ENCODE peak calls at places on chromosomes 11 and 22, in nine cellular contexts. U is HCT116; I is cardiac muscle cell; W is substantia nigra; Q is stimulated activated naive CD4-positive, alpha-beta T cell; D is body of pancreas; G is activated CD4-positive, alpha-beta T cell treated with anti-CD3 and anti-CD28 coated beads for 24 hours; R is gastrocnemius medialis; Y is GM12864. M is an unnamed sample.

GRCh38 chr11:117200813-117201515 is 1.8 kb downstream of the TAGLN start:
- DNase-seq in U (no peak), I (no peak), W (no peak), Q (no peak), D (no peak), G (no peak), R (no peak), Y (no peak), M (no peak)

GRCh38 chr11:77109236-77110019 is 6.8 kb downstream of the OMP start:
- DNase-seq in U (no peak), I (no peak), W (no peak), Q (no peak), D (no peak), G (no peak), R (no peak), Y (no peak), M (no peak)

GRCh38 chr11:134592391-134592990 is 180.4 kb upstream of the B3GAT1 start:
- DNase-seq in U (peak), I (peak), W (no peak), Q (peak), D (no peak), G (peak), R (no peak), Y (peak), M (peak)

GRCh38 chr11:123166095-123166559 is 28.9 kb downstream of the CLMP start:
- DNase-seq in U (no peak), I (peak), W (no peak), Q (no peak), D (peak), G (no peak), R (no peak), Y (no peak), M (peak)

GRCh38 chr11:94884322-94884721 is 89.0 kb downstream of the CWC15 start:
- DNase-seq in U (no peak), I (no peak), W (no peak), Q (no peak), D (no peak), G (no peak), R (no peak), Y (no peak), M (no peak)

GRCh38 chr11:122706689-122707088 is 51.2 kb downstream of the UBASH3B start:
- DNase-seq in U (no peak), I (no peak), W (no peak), Q (no peak), D (no peak), G (no peak), R (no peak), Y (no peak), M (no peak)

GRCh38 chr11:3920148-3920852 is 64.8 kb downstream of the STIM1 start:
- DNase-seq in U (peak), I (no peak), W (no peak), Q (no peak), D (no peak), G (peak), R (peak), Y (peak), M (no peak)

GRCh38 chr11:125517116-125517804 is 21.2 kb upstream of the FEZ1 start:
- DNase-seq in U (no peak), I (peak), W (no peak), Q (no peak), D (no peak), G (no peak), R (no peak), Y (no peak), M (no peak)

GRCh38 chr22:23718371-23719165 is 27.8 kb downstream of the RGL4 start:
- DNase-seq in U (no peak), I (no peak), W (no peak), Q (no peak), D (no peak), G (no peak), R (no peak), Y (no peak), M (no peak)

GRCh38 chr11:111162306-111162705 is 83.2 kb upstream of the POU2AF2 start:
- DNase-seq in U (no peak), I (no peak), W (no peak), Q (no peak), D (no peak), G (no peak), R (no peak), Y (no peak), M (no peak)

GRCh38 chr11:77124488-77124887 is 3.6 kb upstream of the MYO7A start:
- DNase-seq in U (no peak), I (no peak), W (no peak), Q (no peak), D (no peak), G (no peak), R (no peak), Y (no peak), M (no peak)

GRCh38 chr22:21947040-21948014 is 5.3 kb downstream of the PPM1F start:
- DNase-seq in U (no peak), I (peak), W (no peak), Q (no peak), D (no peak), G (no peak), R (no peak), Y (no peak), M (no peak)

GRCh38 chr11:96238563-96239166 is 104.3 kb downstream of the MAML2 start:
- DNase-seq in U (no peak), I (no peak), W (no peak), Q (no peak), D (no peak), G (no peak), R (no peak), Y (no peak), M (no peak)

GRCh38 chr22:21761086-21761485 is 25.5 kb upstream of the YPEL1 start:
- DNase-seq in U (no peak), I (no peak), W (no peak), Q (no peak), D (no peak), G (no peak), R (no peak), Y (no peak), M (no peak)

GRCh38 chr11:73053964-73054363 is 88.2 kb downstream of the FCHSD2 start:
- DNase-seq in U (no peak), I (no peak), W (no peak), Q (no peak), D (no peak), G (no peak), R (no peak), Y (no peak), M (no peak)

GRCh38 chr22:38012604-38013072 is 28.3 kb upstream of the SOX10 start:
- DNase-seq in U (no peak), I (no peak), W (no peak), Q (no peak), D (no peak), G (no peak), R (no peak), Y (no peak), M (no peak)

GRCh38 chr11:35914824-35915223 is 29.0 kb upstream of the LDLRAD3 start:
- DNase-seq in U (no peak), I (no peak), W (no peak), Q (no peak), D (no peak), G (no peak), R (no peak), Y (no peak), M (no peak)

GRCh38 chr22:25084405-25085107 is 115.1 kb upstream of the CRYBB3 start:
- DNase-seq in U (no peak), I (no peak), W (no peak), Q (no peak), D (no peak), G (no peak), R (no peak), Y (no peak), M (no peak)